ENCODE peak calls at places on chromosomes 16 and 17, in ten cellular contexts. M is AG09309, T is astrocyte of the cerebellum, K is mesendoderm, A is DND-41, F is dorsolateral prefrontal cortex, Q is colonic mucosa, B is AG10803, D is AG04450, P is neuronal stem cell. H is an unnamed sample.

GRCh38 chr17:38809828-38810227 is 10.5 kb upstream of the PIP4K2B start:
- DNase-seq in P (no peak), T (no peak), Q (no peak), K (no peak), D (no peak), A (no peak), B (no peak), M (no peak), F (peak; percentile 53), H (no peak)

GRCh38 chr17:16617481-16618060 is 36.1 kb downstream of the ZNF624 start:
- DNase-seq in D (no peak), T (no peak), P (no peak), F (no peak), A (no peak), M (no peak), Q (no peak), B (no peak), K (no peak), H (no peak)

GRCh38 chr16:48064971-48065370 is 90.8 kb downstream of the ABCC12 start:
- DNase-seq in F (no peak), T (no peak), A (no peak), P (no peak), M (no peak), Q (no peak), B (no peak), D (no peak), K (no peak), H (no peak)

GRCh38 chr17:36183001-36183810 is 6.8 kb upstream of the TBC1D3B start:
- DNase-seq in Q (peak; percentile 72), P (peak; percentile 77), F (no peak), T (peak; percentile 16), A (no peak), M (peak; percentile 49), B (peak; percentile 45), K (peak; percentile 74), D (peak; percentile 59), H (no peak)

GRCh38 chr17:40605301-40605700 is 40.0 kb upstream of the CCR7 start:
- DNase-seq in F (no peak), M (no peak), T (no peak), Q (no peak), D (no peak), P (no peak), B (no peak), A (no peak), K (no peak), H (no peak)

GRCh38 chr16:49382916-49383315 is 9.3 kb downstream of the C16orf78 start:
- DNase-seq in A (no peak), P (peak; percentile 24), F (no peak), Q (no peak), M (no peak), D (no peak), K (peak; percentile 75), B (no peak), T (no peak), H (no peak)

GRCh38 chr16:68345958-68346635 is 35.3 kb downstream of the PRMT7 start:
- DNase-seq in F (no peak), T (no peak), M (no peak), B (no peak), A (no peak), Q (no peak), D (no peak), P (no peak), K (no peak), H (no peak)

GRCh38 chr16:84689126-84689525 is 10.7 kb upstream of the USP10 start:
- DNase-seq in Q (no peak), T (peak; percentile 52), B (peak; percentile 93), D (peak; percentile 83), A (no peak), M (peak; percentile 78), P (no peak), K (no peak), F (no peak), H (peak; percentile 67)

GRCh38 chr16:18979936-18980335 is 3.8 kb upstream of the TMC7 start:
- DNase-seq in M (no peak), A (no peak), D (no peak), K (no peak), P (no peak), Q (no peak), F (no peak), T (no peak), B (no peak), H (no peak)

GRCh38 chr16:18983565-18984424 is at the start of gene TMC7:
- DNase-seq in B (peak; percentile 77), A (no peak), M (no peak), T (peak; percentile 59), F (peak; percentile 95), D (peak; percentile 50), K (peak; percentile 96), P (peak; percentile 88), Q (peak; percentile 92), H (peak; percentile 45)

GRCh38 chr16:18984425-18985005 is 781 bp downstream of the TMC7 start:
- DNase-seq in Q (no peak), P (no peak), K (no peak), T (no peak), D (no peak), F (no peak), A (no peak), M (no peak), B (no peak), H (no peak)
- H3K4me3 ChIP-seq in Q (peak overlapping the region; percentile 76), P (peak overlapping the region; percentile 93), K (peak overlapping the region; percentile 38), T (peak overlapping the region; percentile 51), D (peak overlapping the region; percentile 58), F (peak overlapping the region; percentile 94), A (no peak overlapping the region), M (peak overlapping the region; percentile 54), B (peak overlapping the region; percentile 60), H (peak overlapping the region; percentile 54)

DNA sequence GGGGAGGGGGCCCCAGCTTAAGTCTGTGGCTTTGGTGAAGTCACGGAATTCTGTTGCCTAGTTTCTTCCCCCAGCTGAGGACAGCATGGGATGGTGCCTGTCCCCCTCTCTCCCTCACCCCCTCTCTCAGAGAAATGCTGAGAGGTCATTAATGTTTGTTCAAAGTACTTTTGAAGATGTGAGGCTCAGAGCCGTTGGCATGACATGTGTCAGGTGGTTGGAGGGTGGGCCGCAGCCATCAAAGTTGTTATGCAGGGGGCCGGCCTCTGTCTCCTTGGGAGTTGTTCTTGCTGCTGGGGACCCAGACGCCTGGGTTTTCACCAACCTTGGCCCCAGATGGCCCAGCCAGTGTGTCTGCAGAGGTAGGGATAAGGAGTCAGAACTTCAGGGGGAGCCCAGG is 3.0 kb downstream of the NKD1 start:
- DNase-seq in P (no peak), Q (no peak), F (no peak), T (no peak), D (no peak), B (no peak), A (no peak), M (no peak), K (no peak), H (no peak)
- H3K4me3 ChIP-seq in P (no peak overlapping the region), Q (no peak overlapping the region), F (no peak overlapping the region), T (no peak overlapping the region), D (no peak overlapping the region), B (no peak overlapping the region), A (no peak overlapping the region), M (no peak overlapping the region), K (no peak overlapping the region), H (no peak overlapping the region)

GRCh38 chr16:87692756-87693155 is 73.0 kb downstream of the KLHDC4 start:
- DNase-seq in D (no peak), A (no peak), B (no peak), F (no peak), M (no peak), T (no peak), P (no peak), Q (no peak), K (no peak), H (no peak)
- H3K4me3 ChIP-seq in D (no peak overlapping the region), A (no peak overlapping the region), B (no peak overlapping the region), F (no peak overlapping the region), M (no peak overlapping the region), T (no peak overlapping the region), P (no peak overlapping the region), Q (no peak overlapping the region), K (no peak overlapping the region), H (no peak overlapping the region)

DNA sequence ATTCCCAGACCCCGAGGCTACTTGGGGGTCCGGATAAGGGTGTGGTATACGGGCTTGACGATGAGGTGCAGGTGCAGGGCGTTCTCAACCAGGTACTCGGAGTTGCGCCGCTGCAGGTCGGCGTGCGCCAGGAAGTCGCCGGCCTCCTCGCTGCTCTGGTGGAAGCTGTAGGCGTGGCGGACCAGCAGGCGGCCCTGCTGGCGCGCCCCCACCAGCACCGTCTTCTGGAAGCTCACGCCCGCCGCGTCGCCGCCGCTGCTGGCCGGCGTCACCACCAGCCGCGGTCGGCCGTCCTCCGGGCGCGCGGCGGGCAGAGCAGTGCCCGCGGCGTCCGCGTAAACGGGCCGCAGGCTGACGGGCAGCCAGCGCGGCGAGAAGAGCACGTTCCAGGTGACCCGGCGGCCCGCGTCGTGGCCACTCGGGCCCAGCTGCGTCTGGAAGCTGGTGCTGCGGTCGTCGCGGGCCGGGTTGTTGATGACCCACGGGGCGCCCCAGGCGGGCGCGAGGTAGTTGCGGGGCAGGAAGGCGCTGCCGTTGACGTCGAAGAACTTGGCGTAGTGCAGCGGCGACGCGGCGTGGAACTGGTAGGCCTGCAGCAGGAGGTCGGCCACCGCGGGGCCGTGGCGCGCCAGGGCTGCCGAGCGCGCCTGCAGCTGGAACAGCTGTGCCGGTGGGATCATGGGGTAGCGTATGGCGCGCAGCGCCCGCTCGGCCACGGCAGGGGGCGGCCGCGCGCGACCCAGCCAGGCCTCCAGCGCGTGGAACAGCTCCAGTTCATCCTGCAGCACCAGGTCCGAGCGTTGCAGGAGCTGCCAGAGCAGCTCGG is 4.8 kb downstream of the BTBD17 start:
- DNase-seq in P (no peak), D (no peak), Q (no peak), T (no peak), K (no peak), A (no peak), B (no peak), M (no peak), F (no peak), H (no peak)
- H3K4me3 ChIP-seq in P (peak overlapping the region; percentile 21), D (no peak overlapping the region), Q (peak overlapping the region; percentile 2), T (no peak overlapping the region), K (no peak overlapping the region), A (no peak overlapping the region), B (no peak overlapping the region), M (no peak overlapping the region), F (no peak overlapping the region), H (no peak overlapping the region)

GRCh38 chr16:58734459-58734787 is 307 bp upstream of the GOT2 start:
- DNase-seq in M (no peak), B (no peak), T (no peak), F (no peak), P (no peak), D (no peak), K (no peak), Q (no peak), A (no peak), H (no peak)

GRCh38 chr16:58732545-58733247 is 1.4 kb downstream of the GOT2 start:
- DNase-seq in K (peak; percentile 10), D (no peak), F (no peak), A (no peak), T (no peak), M (no peak), B (no peak), Q (no peak), P (no peak), H (peak; percentile 60)

GRCh38 chr16:58730724-58731370 is 3.3 kb downstream of the GOT2 start:
- DNase-seq in M (no peak), B (no peak), D (no peak), K (no peak), F (no peak), A (no peak), T (no peak), P (no peak), Q (no peak), H (no peak)

GRCh38 chr16:58733248-58733670 is 857 bp downstream of the GOT2 start:
- DNase-seq in K (no peak), B (peak; percentile 26), Q (no peak), P (no peak), D (no peak), A (no peak), F (no peak), M (no peak), T (no peak), H (no peak)

GRCh38 chr16:58733671-58734458 is at the start of gene GOT2:
- DNase-seq in Q (peak; percentile 87), K (peak; percentile 95), B (peak; percentile 85), D (peak; percentile 41), A (peak; percentile 85), M (peak; percentile 41), F (peak; percentile 88), P (peak; percentile 76), T (peak; percentile 53), H (peak; percentile 62)
- H3K4me3 ChIP-seq in Q (peak within 1 kb of the TSS; percentile 74), K (peak within 1 kb of the TSS; percentile 97), B (peak within 1 kb of the TSS; percentile 83), D (peak within 1 kb of the TSS; percentile 84), A (peak within 1 kb of the TSS; percentile 97), M (peak within 1 kb of the TSS; percentile 80), F (peak within 1 kb of the TSS; percentile 91), P (peak within 1 kb of the TSS; percentile 99), T (peak within 1 kb of the TSS; percentile 81), H (peak within 1 kb of the TSS; percentile 86)